ENCODE peak calls at places on chromosomes 16 and 17, in ten cellular contexts. B, J, P, O, Q, N, M, U, G and Y are unnamed samples.

GRCh38 chr17:76726766-76727718 is at the start of gene METTL23:
- DNase-seq in Q (peak; percentile 92), N (no peak), U (no peak), O (peak; percentile 87), G (peak; percentile 91), B (peak; percentile 88), P (peak; percentile 66), M (peak; percentile 71), J (peak; percentile 81), Y (peak; percentile 95)

GRCh38 chr17:77543779-77544178 is 403.0 kb downstream of the SEC14L1 start:
- DNase-seq in Q (no peak), B (no peak), N (no peak), P (no peak), U (no peak), J (no peak), O (no peak), G (no peak), M (no peak), Y (no peak)

GRCh38 chr17:57523926-57524634 is 221.0 kb downstream of the CCDC182 start:
- DNase-seq in B (peak; percentile 74), M (peak; percentile 59), U (no peak), O (peak; percentile 90), G (peak; percentile 70), Q (peak; percentile 47), N (no peak), J (peak; percentile 39), P (peak; percentile 78), Y (peak; percentile 86)

GRCh38 chr17:10071141-10071540 is 127.3 kb downstream of the GAS7 start:
- DNase-seq in N (no peak), G (no peak), O (no peak), P (no peak), J (no peak), M (no peak), B (no peak), Q (no peak), U (no peak), Y (peak; percentile 32)

GRCh38 chr17:30323262-30323894 is 10.5 kb downstream of the TMIGD1 start:
- DNase-seq in O (no peak), M (no peak), B (no peak), U (no peak), J (no peak), Q (no peak), N (no peak), G (no peak), P (no peak), Y (no peak)

GRCh38 chr16:16144416-16144815 is 78.9 kb downstream of the ABCC6 start:
- DNase-seq in O (peak; percentile 39), J (no peak), N (no peak), U (no peak), P (peak; percentile 58), Q (no peak), M (no peak), G (no peak), B (no peak), Y (no peak)

GRCh38 chr16:13781579-13782338 is 138.2 kb upstream of the ERCC4 start:
- DNase-seq in B (no peak), N (no peak), J (no peak), P (no peak), G (no peak), O (no peak), M (no peak), U (no peak), Q (no peak), Y (no peak)

GRCh38 chr16:81214745-81215166 is 23.7 kb upstream of the BCO1 start:
- DNase-seq in B (no peak), Q (no peak), M (peak; percentile 13), N (no peak), U (no peak), J (peak; percentile 37), O (no peak), P (no peak), G (no peak), Y (no peak)

GRCh38 chr16:75060708-75061107 is 55.9 kb downstream of the LDHD start:
- DNase-seq in O (no peak), G (no peak), B (no peak), P (no peak), J (no peak), M (no peak), N (no peak), Q (no peak), U (no peak), Y (no peak)

DNA sequence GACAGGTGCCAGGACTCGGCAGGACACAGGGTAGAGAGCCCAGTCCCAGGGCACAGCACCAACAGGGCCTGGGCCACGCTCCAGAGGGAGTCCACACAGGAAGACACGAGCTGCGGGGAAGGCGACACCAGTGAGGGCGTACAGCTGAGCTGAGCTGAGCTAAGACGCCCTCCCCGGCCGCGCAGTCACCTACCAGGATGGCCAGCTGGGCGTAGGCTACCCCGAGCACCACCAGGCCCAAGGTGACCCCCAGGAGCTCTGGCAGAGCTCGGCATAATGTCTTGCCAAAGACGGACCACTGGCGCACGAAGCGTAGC is 42.7 kb downstream of the TSC2 start:
- DNase-seq in J (no peak), O (peak; percentile 68), Q (no peak), G (no peak), N (no peak), M (no peak), U (no peak), P (no peak), B (peak; percentile 58), Y (no peak)
- H3K4me3 ChIP-seq in J (no peak overlapping the region), O (peak overlapping the region; percentile 25), Q (no peak overlapping the region), G (no peak overlapping the region), N (no peak overlapping the region), M (no peak overlapping the region), U (no peak overlapping the region), P (no peak overlapping the region), B (peak overlapping the region; percentile 11), Y (no peak overlapping the region)

GRCh38 chr17:48445248-48445620 is 15.2 kb upstream of the SKAP1 start:
- DNase-seq in J (no peak), N (no peak), P (no peak), Q (no peak), U (no peak), G (no peak), O (no peak), M (no peak), B (no peak), Y (no peak)
- H3K4me3 ChIP-seq in J (no peak overlapping the region), N (no peak overlapping the region), P (no peak overlapping the region), Q (no peak overlapping the region), U (no peak overlapping the region), G (no peak overlapping the region), O (no peak overlapping the region), M (no peak overlapping the region), B (no peak overlapping the region), Y (no peak overlapping the region)

DNA sequence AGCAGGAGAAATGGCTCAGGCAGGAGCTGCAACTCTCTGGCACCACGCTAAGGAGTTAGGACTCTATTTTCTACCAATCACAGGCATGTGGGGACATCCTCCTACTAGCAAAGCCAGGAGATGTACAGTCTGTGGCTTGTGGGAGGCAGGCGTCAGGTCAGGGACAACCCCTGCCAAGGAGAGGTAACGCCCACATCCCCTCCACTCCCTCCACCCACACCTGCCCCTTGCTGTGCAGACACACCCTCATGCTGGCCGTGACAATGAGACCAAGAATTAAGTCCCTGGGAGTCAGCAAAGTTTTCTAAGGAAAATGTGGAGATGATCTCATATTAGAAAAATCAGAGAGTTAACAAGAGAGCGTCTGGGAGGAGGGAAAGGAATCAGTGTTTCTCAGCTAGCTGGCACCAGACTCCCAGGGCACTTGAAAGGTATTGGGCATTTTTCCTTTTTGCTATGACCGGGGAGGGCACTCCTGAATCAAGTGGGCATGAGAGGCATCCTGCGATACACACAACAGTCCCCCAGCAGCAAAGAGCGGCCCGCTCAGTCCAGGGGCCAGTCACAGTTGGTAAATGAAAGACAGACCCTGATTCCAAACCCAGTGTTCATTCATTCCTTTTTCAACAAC is 87.3 kb upstream of the RPL38 start:
- DNase-seq in P (peak; percentile 20), U (no peak), B (no peak), J (no peak), O (no peak), Q (no peak), M (no peak), N (no peak), G (no peak), Y (no peak)
- H3K4me3 ChIP-seq in P (no peak overlapping the region), U (no peak overlapping the region), B (no peak overlapping the region), J (no peak overlapping the region), O (no peak overlapping the region), Q (no peak overlapping the region), M (no peak overlapping the region), N (no peak overlapping the region), G (no peak overlapping the region), Y (no peak overlapping the region)

DNA sequence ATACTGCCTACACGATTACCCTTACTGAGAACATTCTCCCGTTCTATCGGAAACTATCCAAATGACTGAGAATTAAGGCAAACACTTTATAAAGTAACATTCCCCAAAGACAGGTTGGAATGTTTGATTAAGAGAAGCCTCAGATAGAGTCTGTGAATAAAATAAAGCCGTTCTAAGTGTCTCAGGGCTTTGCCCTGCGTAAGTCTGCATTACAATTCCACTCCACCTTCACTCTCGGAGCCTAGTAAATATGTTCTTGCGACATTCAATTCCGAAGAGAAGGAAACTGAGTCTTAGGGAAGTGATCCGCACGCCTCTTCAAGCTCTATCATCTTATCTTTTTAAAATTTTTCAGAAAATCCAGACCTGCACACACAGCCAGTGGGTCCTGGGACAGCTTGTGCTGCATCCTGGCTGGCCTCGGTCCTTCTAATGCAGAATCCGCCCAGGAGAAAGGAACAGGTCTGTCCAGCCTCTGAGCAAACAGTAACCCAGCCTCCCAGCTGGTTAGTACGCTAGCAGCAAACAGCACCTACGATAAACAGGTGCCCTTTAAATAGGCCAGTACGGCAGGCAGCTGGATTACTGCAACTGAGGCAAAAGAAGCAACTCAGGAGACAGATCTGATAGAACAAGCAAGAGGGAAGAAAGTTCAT is 254.1 kb upstream of the IRX3 start:
- DNase-seq in M (no peak), G (no peak), O (no peak), B (no peak), U (no peak), P (no peak), Q (no peak), N (no peak), J (no peak), Y (no peak)
- H3K4me3 ChIP-seq in M (no peak overlapping the region), G (no peak overlapping the region), O (no peak overlapping the region), B (no peak overlapping the region), U (no peak overlapping the region), P (no peak overlapping the region), Q (no peak overlapping the region), N (no peak overlapping the region), J (no peak overlapping the region), Y (no peak overlapping the region)

DNA sequence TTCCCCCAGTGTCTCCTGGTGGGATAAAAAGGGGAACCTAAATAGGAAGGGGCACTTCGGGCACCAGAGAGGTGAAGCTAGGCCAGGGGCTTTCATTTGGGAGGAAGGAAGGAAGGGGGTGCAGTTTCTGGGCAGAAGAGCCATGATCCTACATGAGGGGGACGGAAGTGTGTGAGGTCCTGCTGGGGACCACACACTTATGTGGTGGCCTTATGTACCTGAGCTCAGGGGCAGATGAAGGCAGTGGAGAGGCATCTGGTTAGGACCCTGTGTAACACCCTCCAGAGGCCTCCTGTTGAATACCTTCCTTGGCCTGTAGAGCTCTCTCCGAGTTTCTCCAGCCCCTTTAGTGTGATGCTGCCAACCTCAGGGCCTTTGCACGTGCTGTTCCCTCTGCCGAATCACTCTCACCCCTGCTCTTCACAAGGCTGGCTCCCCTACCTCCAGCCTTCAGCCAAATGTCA is 21.2 kb downstream of the IGFBP4 start:
- DNase-seq in P (no peak), Q (no peak), J (no peak), G (no peak), U (no peak), B (no peak), O (no peak), M (no peak), N (no peak), Y (no peak)
- H3K4me3 ChIP-seq in P (no peak overlapping the region), Q (no peak overlapping the region), J (no peak overlapping the region), G (no peak overlapping the region), U (no peak overlapping the region), B (no peak overlapping the region), O (no peak overlapping the region), M (no peak overlapping the region), N (no peak overlapping the region), Y (no peak overlapping the region)

GRCh38 chr17:81566461-81567126 is 14.4 kb upstream of the FAAP100 start:
- DNase-seq in U (no peak), Q (peak; percentile 84), O (peak; percentile 62), P (peak; percentile 98), G (peak; percentile 86), N (no peak), B (peak; percentile 59), M (peak; percentile 87), J (peak; percentile 97), Y (peak; percentile 86)
- H3K4me3 ChIP-seq in U (no peak overlapping the region), Q (no peak overlapping the region), O (no peak overlapping the region), P (peak overlapping the region; percentile 34), G (peak overlapping the region; percentile 32), N (no peak overlapping the region), B (no peak overlapping the region), M (peak overlapping the region; percentile 38), J (peak overlapping the region; percentile 28), Y (peak overlapping the region; percentile 28)